ENCODE peak calls at places on chromosomes 7 and 10, in ten cellular contexts. Z is HFF-Myc; I is right cardiac atrium; T is stimulated activated CD8-positive, alpha-beta memory T cell treated with anti-CD3 and anti-CD28 coated beads, Interleukin-7, amount 100 ng/mL, for 24 hours; F is GM10248; D is H4; W is omental fat pad; L is NCI-H1048; R is RWPE1; E is GM03348. A is an unnamed sample.

GRCh38 chr10:115772606-115773005 is 500.4 kb downstream of the GFRA1 start:
- DNase-seq in Z (no peak), I (no peak), T (no peak), F (no peak), D (no peak), W (no peak), L (no peak), R (peak), E (peak), A (no peak)

GRCh38 chr7:105678811-105679495 is 97.7 kb upstream of the EFCAB10 start:
- DNase-seq in Z (no peak), I (peak), T (no peak), F (peak), D (no peak), W (peak), L (no peak), R (peak), E (peak), A (no peak)

GRCh38 chr7:111741811-111742240 is 179.5 kb upstream of the IMMP2L start:
- DNase-seq in Z (peak), I (peak), T (no peak), F (peak), D (peak), W (no peak), L (peak), R (peak), E (peak), A (peak)

GRCh38 chr7:139680676-139681462 is 96.9 kb downstream of the HIPK2 start:
- DNase-seq in Z (peak), I (peak), T (peak), F (no peak), D (peak), W (no peak), L (no peak), R (peak), E (peak), A (no peak)

GRCh38 chr10:29643785-29644501 is 9.2 kb upstream of the SVIL start:
- DNase-seq in Z (no peak), I (peak), T (no peak), F (no peak), D (no peak), W (no peak), L (no peak), R (no peak), E (no peak), A (no peak)

GRCh38 chr7:30625283-30625682 is 30.6 kb downstream of the GARS1 start:
- DNase-seq in Z (no peak), I (no peak), T (no peak), F (no peak), D (no peak), W (no peak), L (no peak), R (no peak), E (no peak), A (no peak)

GRCh38 chr7:51731086-51731485 is 414.5 kb upstream of the COBL start:
- DNase-seq in Z (no peak), I (no peak), T (no peak), F (no peak), D (no peak), W (no peak), L (no peak), R (no peak), E (no peak), A (no peak)

GRCh38 chr7:137996386-137996851 is 5.5 kb downstream of the CREB3L2 start:
- DNase-seq in Z (peak), I (peak), T (no peak), F (no peak), D (peak), W (no peak), L (no peak), R (no peak), E (peak), A (no peak)

GRCh38 chr7:68629-69028 is 123.7 kb upstream of the FAM20C start:
- DNase-seq in Z (no peak), I (peak), T (no peak), F (no peak), D (peak), W (no peak), L (no peak), R (no peak), E (no peak), A (no peak)

GRCh38 chr7:4399121-4399520 is 283.0 kb upstream of the FOXK1 start:
- DNase-seq in Z (no peak), I (no peak), T (no peak), F (no peak), D (no peak), W (no peak), L (no peak), R (no peak), E (no peak), A (no peak)

GRCh38 chr7:95322396-95322795 is 1.9 kb downstream of the PON1 start:
- DNase-seq in Z (no peak), I (no peak), T (no peak), F (no peak), D (peak), W (no peak), L (no peak), R (no peak), E (no peak), A (no peak)

GRCh38 chr10:43802988-43803696 is 154.5 kb upstream of the ZNF32 start:
- DNase-seq in Z (no peak), I (no peak), T (no peak), F (no peak), D (no peak), W (no peak), L (no peak), R (no peak), E (no peak), A (no peak)

GRCh38 chr7:133319842-133320241 is 67.0 kb downstream of the EXOC4 start:
- DNase-seq in Z (no peak), I (no peak), T (no peak), F (no peak), D (no peak), W (no peak), L (no peak), R (no peak), E (no peak), A (no peak)

GRCh38 chr10:133258066-133258817 is 18.4 kb downstream of the ADAM8 start:
- DNase-seq in Z (no peak), I (peak), T (no peak), F (no peak), D (no peak), W (no peak), L (no peak), R (no peak), E (no peak), A (no peak)

GRCh38 chr10:95741807-95742528 is 14.0 kb upstream of the ENTPD1 start:
- DNase-seq in Z (no peak), I (peak), T (no peak), F (peak), D (no peak), W (no peak), L (no peak), R (no peak), E (no peak), A (no peak)

GRCh38 chr10:72419241-72419640 is 64.5 kb upstream of the DNAJB12 start:
- DNase-seq in Z (no peak), I (no peak), T (no peak), F (no peak), D (no peak), W (no peak), L (no peak), R (no peak), E (no peak), A (no peak)

GRCh38 chr10:100875484-100876166 is 37.1 kb upstream of the SLF2 start:
- DNase-seq in Z (no peak), I (no peak), T (no peak), F (no peak), D (no peak), W (no peak), L (no peak), R (no peak), E (no peak), A (no peak)

GRCh38 chr7:20306499-20306946 is 24.2 kb upstream of the ITGB8 start:
- DNase-seq in Z (no peak), I (no peak), T (no peak), F (no peak), D (no peak), W (no peak), L (no peak), R (no peak), E (no peak), A (no peak)

GRCh38 chr10:118729641-118730258 is 25.0 kb downstream of the CACUL1 start:
- DNase-seq in Z (no peak), I (no peak), T (no peak), F (peak), D (no peak), W (no peak), L (no peak), R (no peak), E (no peak), A (no peak)

GRCh38 chr7:104914427-104914826 is 99.6 kb upstream of the KMT2E start:
- DNase-seq in Z (no peak), I (no peak), T (no peak), F (no peak), D (peak), W (no peak), L (no peak), R (no peak), E (no peak), A (no peak)

A was measured in NCI-H1092.